ENCODE peak calls at places on chromosomes 4 and X, in eight cellular contexts. One of them, this sample, is unnamed.

GRCh38 chr4:80918004-80918403 is 112.5 kb upstream of the BMP3 start:
- DNase-seq in NCI-H1092: no peak
- DNase-seq in HTR-8/SVneo: no peak
- DNase-seq in neural crest cell: no peak
- DNase-seq in NCI-H460: no peak
- DNase-seq in EL: no peak
- DNase-seq in H7: no peak
- DNase-seq in activated naive CD4-positive, alpha-beta T cell treated with anti-CD3 and anti-CD28 coated beads, Interleukin-2, amount 10 ng/mL, durations not matched to agents 7 days and 5 days: no peak
- DNase-seq in this sample: no peak

GRCh38 chrX:30304866-30305265 is 4.3 kb downstream of the NR0B1 start:
- DNase-seq in NCI-H1092: no peak
- DNase-seq in HTR-8/SVneo: no peak
- DNase-seq in neural crest cell: no peak
- DNase-seq in NCI-H460: peak
- DNase-seq in EL: no peak
- DNase-seq in H7: no peak
- DNase-seq in activated naive CD4-positive, alpha-beta T cell treated with anti-CD3 and anti-CD28 coated beads, Interleukin-2, amount 10 ng/mL, durations not matched to agents 7 days and 5 days: no peak
- DNase-seq in this sample: no peak

GRCh38 chr4:11263208-11263607 is 165.5 kb downstream of the HS3ST1 start:
- DNase-seq in NCI-H1092: no peak
- DNase-seq in HTR-8/SVneo: no peak
- DNase-seq in neural crest cell: no peak
- DNase-seq in NCI-H460: no peak
- DNase-seq in EL: no peak
- DNase-seq in H7: peak
- DNase-seq in activated naive CD4-positive, alpha-beta T cell treated with anti-CD3 and anti-CD28 coated beads, Interleukin-2, amount 10 ng/mL, durations not matched to agents 7 days and 5 days: no peak
- DNase-seq in this sample: no peak

GRCh38 chrX:112819013-112819635 is 21.5 kb downstream of the AMOT start:
- DNase-seq in NCI-H1092: no peak
- DNase-seq in HTR-8/SVneo: peak
- DNase-seq in neural crest cell: no peak
- DNase-seq in NCI-H460: no peak
- DNase-seq in EL: no peak
- DNase-seq in H7: no peak
- DNase-seq in activated naive CD4-positive, alpha-beta T cell treated with anti-CD3 and anti-CD28 coated beads, Interleukin-2, amount 10 ng/mL, durations not matched to agents 7 days and 5 days: no peak
- DNase-seq in this sample: no peak

GRCh38 chrX:27446423-27446822 is 16.7 kb downstream of the PPP4R3C start:
- DNase-seq in NCI-H1092: no peak
- DNase-seq in HTR-8/SVneo: no peak
- DNase-seq in neural crest cell: no peak
- DNase-seq in NCI-H460: no peak
- DNase-seq in EL: no peak
- DNase-seq in H7: no peak
- DNase-seq in activated naive CD4-positive, alpha-beta T cell treated with anti-CD3 and anti-CD28 coated beads, Interleukin-2, amount 10 ng/mL, durations not matched to agents 7 days and 5 days: no peak
- DNase-seq in this sample: no peak

GRCh38 chr4:182662551-182662950 is 254.6 kb downstream of the DCTD start:
- DNase-seq in NCI-H1092: no peak
- DNase-seq in HTR-8/SVneo: no peak
- DNase-seq in neural crest cell: no peak
- DNase-seq in NCI-H460: no peak
- DNase-seq in EL: no peak
- DNase-seq in H7: no peak
- DNase-seq in activated naive CD4-positive, alpha-beta T cell treated with anti-CD3 and anti-CD28 coated beads, Interleukin-2, amount 10 ng/mL, durations not matched to agents 7 days and 5 days: no peak
- DNase-seq in this sample: no peak

GRCh38 chr4:8207314-8207713 is 8.2 kb downstream of the SH3TC1 start:
- DNase-seq in NCI-H1092: no peak
- DNase-seq in HTR-8/SVneo: no peak
- DNase-seq in neural crest cell: no peak
- DNase-seq in NCI-H460: no peak
- DNase-seq in EL: no peak
- DNase-seq in H7: no peak
- DNase-seq in activated naive CD4-positive, alpha-beta T cell treated with anti-CD3 and anti-CD28 coated beads, Interleukin-2, amount 10 ng/mL, durations not matched to agents 7 days and 5 days: no peak
- DNase-seq in this sample: no peak

GRCh38 chrX:65300104-65300809 is 234.3 kb downstream of the LAS1L start:
- DNase-seq in NCI-H1092: no peak
- DNase-seq in HTR-8/SVneo: no peak
- DNase-seq in neural crest cell: no peak
- DNase-seq in NCI-H460: no peak
- DNase-seq in EL: no peak
- DNase-seq in H7: peak
- DNase-seq in activated naive CD4-positive, alpha-beta T cell treated with anti-CD3 and anti-CD28 coated beads, Interleukin-2, amount 10 ng/mL, durations not matched to agents 7 days and 5 days: no peak
- DNase-seq in this sample: no peak

GRCh38 chrX:153883163-153883843 is 2.7 kb downstream of the L1CAM start:
- DNase-seq in NCI-H1092: no peak
- DNase-seq in HTR-8/SVneo: no peak
- DNase-seq in neural crest cell: no peak
- DNase-seq in NCI-H460: no peak
- DNase-seq in EL: no peak
- DNase-seq in H7: no peak
- DNase-seq in activated naive CD4-positive, alpha-beta T cell treated with anti-CD3 and anti-CD28 coated beads, Interleukin-2, amount 10 ng/mL, durations not matched to agents 7 days and 5 days: no peak
- DNase-seq in this sample: no peak

GRCh38 chr4:3508542-3508941 is 23.7 kb downstream of the LRPAP1 start:
- DNase-seq in NCI-H1092: no peak
- DNase-seq in HTR-8/SVneo: no peak
- DNase-seq in neural crest cell: no peak
- DNase-seq in NCI-H460: no peak
- DNase-seq in EL: no peak
- DNase-seq in H7: no peak
- DNase-seq in activated naive CD4-positive, alpha-beta T cell treated with anti-CD3 and anti-CD28 coated beads, Interleukin-2, amount 10 ng/mL, durations not matched to agents 7 days and 5 days: no peak
- DNase-seq in this sample: no peak

GRCh38 chrX:38754102-38754790 is 47.0 kb upstream of the MID1IP1 start:
- DNase-seq in NCI-H1092: peak
- DNase-seq in HTR-8/SVneo: peak
- DNase-seq in neural crest cell: peak
- DNase-seq in NCI-H460: peak
- DNase-seq in EL: peak
- DNase-seq in H7: peak
- DNase-seq in activated naive CD4-positive, alpha-beta T cell treated with anti-CD3 and anti-CD28 coated beads, Interleukin-2, amount 10 ng/mL, durations not matched to agents 7 days and 5 days: peak
- DNase-seq in this sample: peak

GRCh38 chrX:49276671-49277519 is 7.3 kb downstream of the PPP1R3F start:
- DNase-seq in NCI-H1092: no peak
- DNase-seq in HTR-8/SVneo: no peak
- DNase-seq in neural crest cell: no peak
- DNase-seq in NCI-H460: no peak
- DNase-seq in EL: no peak
- DNase-seq in H7: no peak
- DNase-seq in activated naive CD4-positive, alpha-beta T cell treated with anti-CD3 and anti-CD28 coated beads, Interleukin-2, amount 10 ng/mL, durations not matched to agents 7 days and 5 days: no peak
- DNase-seq in this sample: no peak

GRCh38 chr4:55947254-55947882 is 1.4 kb upstream of the CEP135 start:
- DNase-seq in NCI-H1092: no peak
- DNase-seq in HTR-8/SVneo: no peak
- DNase-seq in neural crest cell: no peak
- DNase-seq in NCI-H460: no peak
- DNase-seq in EL: peak
- DNase-seq in H7: no peak
- DNase-seq in activated naive CD4-positive, alpha-beta T cell treated with anti-CD3 and anti-CD28 coated beads, Interleukin-2, amount 10 ng/mL, durations not matched to agents 7 days and 5 days: peak
- DNase-seq in this sample: no peak

GRCh38 chr4:141899541-141899940 is 263.2 kb downstream of the IL15 start:
- DNase-seq in NCI-H1092: no peak
- DNase-seq in HTR-8/SVneo: peak
- DNase-seq in neural crest cell: no peak
- DNase-seq in NCI-H460: no peak
- DNase-seq in EL: peak
- DNase-seq in H7: no peak
- DNase-seq in activated naive CD4-positive, alpha-beta T cell treated with anti-CD3 and anti-CD28 coated beads, Interleukin-2, amount 10 ng/mL, durations not matched to agents 7 days and 5 days: no peak
- DNase-seq in this sample: no peak

GRCh38 chr4:20305976-20306375 is 54.3 kb downstream of the SLIT2 start:
- DNase-seq in NCI-H1092: peak
- DNase-seq in HTR-8/SVneo: peak
- DNase-seq in neural crest cell: no peak
- DNase-seq in NCI-H460: no peak
- DNase-seq in EL: no peak
- DNase-seq in H7: no peak
- DNase-seq in activated naive CD4-positive, alpha-beta T cell treated with anti-CD3 and anti-CD28 coated beads, Interleukin-2, amount 10 ng/mL, durations not matched to agents 7 days and 5 days: no peak
- DNase-seq in this sample: no peak

GRCh38 chrX:13087322-13088154 is 43.1 kb upstream of the FAM9C start:
- DNase-seq in NCI-H1092: no peak
- DNase-seq in HTR-8/SVneo: no peak
- DNase-seq in neural crest cell: no peak
- DNase-seq in NCI-H460: peak
- DNase-seq in EL: peak
- DNase-seq in H7: no peak
- DNase-seq in activated naive CD4-positive, alpha-beta T cell treated with anti-CD3 and anti-CD28 coated beads, Interleukin-2, amount 10 ng/mL, durations not matched to agents 7 days and 5 days: peak
- DNase-seq in this sample: no peak